ENCODE peak calls at places on chromosomes 13 and 19, in six cellular contexts. One of them, this sample, is unnamed. For H3K4me1 and H3K9me3, the result is how much of the 10 kb centered on the place peaks cover.

GRCh38 chr13:74574964-74575728 is 440.9 kb upstream of the KLF12 start:
- DNase-seq in heart right ventricle: no peak
- DNase-seq in CD8-positive, alpha-beta T cell: no peak
- DNase-seq in CD4-positive, CD25-positive, alpha-beta regulatory T cell: no peak
- DNase-seq in A549: no peak
- DNase-seq in pancreas: no peak
- DNase-seq in this sample: no peak

GRCh38 chr13:109897988-109898623 is 111.7 kb upstream of the IRS2 start:
- DNase-seq in heart right ventricle: no peak
- DNase-seq in CD8-positive, alpha-beta T cell: no peak
- DNase-seq in CD4-positive, CD25-positive, alpha-beta regulatory T cell: no peak
- DNase-seq in A549: no peak
- DNase-seq in pancreas: no peak
- DNase-seq in this sample: no peak

GRCh38 chr13:108463365-108463764 is 166.0 kb upstream of the MYO16 start:
- DNase-seq in heart right ventricle: no peak
- DNase-seq in CD8-positive, alpha-beta T cell: no peak
- DNase-seq in CD4-positive, CD25-positive, alpha-beta regulatory T cell: no peak
- DNase-seq in A549: peak
- DNase-seq in pancreas: no peak
- DNase-seq in this sample: no peak

GRCh38 chr13:33204130-33204927 is 81.2 kb downstream of the STARD13 start:
- DNase-seq in heart right ventricle: peak
- DNase-seq in CD8-positive, alpha-beta T cell: no peak
- DNase-seq in CD4-positive, CD25-positive, alpha-beta regulatory T cell: no peak
- DNase-seq in A549: no peak
- DNase-seq in pancreas: peak
- DNase-seq in this sample: no peak

GRCh38 chr13:33453911-33454310 is 168.4 kb upstream of the STARD13 start:
- DNase-seq in heart right ventricle: no peak
- DNase-seq in CD8-positive, alpha-beta T cell: no peak
- DNase-seq in CD4-positive, CD25-positive, alpha-beta regulatory T cell: no peak
- DNase-seq in A549: peak
- DNase-seq in pancreas: no peak
- DNase-seq in this sample: no peak

GRCh38 chr19:55579766-55580621 is 654 bp downstream of the ZNF579 start:
- DNase-seq in heart right ventricle: peak
- DNase-seq in CD8-positive, alpha-beta T cell: no peak
- DNase-seq in CD4-positive, CD25-positive, alpha-beta regulatory T cell: no peak
- DNase-seq in A549: peak
- DNase-seq in pancreas: no peak
- DNase-seq in this sample: no peak

GRCh38 chr13:26508885-26509284 is 48.6 kb upstream of the WASF3 start:
- DNase-seq in heart right ventricle: peak
- DNase-seq in CD8-positive, alpha-beta T cell: no peak
- DNase-seq in CD4-positive, CD25-positive, alpha-beta regulatory T cell: no peak
- DNase-seq in A549: peak
- DNase-seq in pancreas: no peak
- DNase-seq in this sample: no peak

GRCh38 chr13:45238945-45239795 is 38.3 kb upstream of the KCTD4 start:
- DNase-seq in heart right ventricle: no peak
- DNase-seq in CD8-positive, alpha-beta T cell: no peak
- DNase-seq in CD4-positive, CD25-positive, alpha-beta regulatory T cell: no peak
- DNase-seq in A549: no peak
- DNase-seq in pancreas: no peak
- DNase-seq in this sample: no peak

GRCh38 chr19:33306191-33306590 is 3.9 kb upstream of the CEBPA start:
- DNase-seq in heart right ventricle: no peak
- DNase-seq in CD8-positive, alpha-beta T cell: no peak
- DNase-seq in CD4-positive, CD25-positive, alpha-beta regulatory T cell: no peak
- DNase-seq in A549: no peak
- DNase-seq in pancreas: no peak
- DNase-seq in this sample: no peak

GRCh38 chr13:62919491-62919890 is 1503.8 kb upstream of the PCDH20 start:
- DNase-seq in heart right ventricle: no peak
- DNase-seq in CD8-positive, alpha-beta T cell: no peak
- DNase-seq in CD4-positive, CD25-positive, alpha-beta regulatory T cell: no peak
- DNase-seq in A549: no peak
- DNase-seq in pancreas: no peak
- DNase-seq in this sample: no peak

GRCh38 chr13:67048084-67048792 is 181.9 kb downstream of the PCDH9 start:
- DNase-seq in heart right ventricle: no peak
- DNase-seq in CD8-positive, alpha-beta T cell: no peak
- DNase-seq in CD4-positive, CD25-positive, alpha-beta regulatory T cell: no peak
- DNase-seq in A549: no peak
- DNase-seq in pancreas: peak
- DNase-seq in this sample: no peak

GRCh38 chr13:32669030-32669646 is 82.9 kb downstream of the PDS5B start:
- DNase-seq in heart right ventricle: no peak
- DNase-seq in CD8-positive, alpha-beta T cell: no peak
- DNase-seq in CD4-positive, CD25-positive, alpha-beta regulatory T cell: no peak
- DNase-seq in A549: peak
- DNase-seq in pancreas: no peak
- DNase-seq in this sample: no peak

GRCh38 chr19:5170329-5170745 is 170.3 kb downstream of the PTPRS start:
- DNase-seq in heart right ventricle: no peak
- DNase-seq in CD8-positive, alpha-beta T cell: peak
- DNase-seq in CD4-positive, CD25-positive, alpha-beta regulatory T cell: peak
- DNase-seq in A549: peak
- DNase-seq in pancreas: no peak
- DNase-seq in this sample: no peak

GRCh38 chr13:73985789-73986188 is 148.4 kb downstream of the KLF12 start:
- DNase-seq in heart right ventricle: no peak
- DNase-seq in CD8-positive, alpha-beta T cell: peak
- DNase-seq in CD4-positive, CD25-positive, alpha-beta regulatory T cell: no peak
- DNase-seq in A549: no peak
- DNase-seq in pancreas: no peak
- DNase-seq in this sample: no peak

GRCh38 chr13:38430761-38431160 is 81.1 kb downstream of the UFM1 start:
- DNase-seq in heart right ventricle: no peak
- DNase-seq in CD8-positive, alpha-beta T cell: no peak
- DNase-seq in CD4-positive, CD25-positive, alpha-beta regulatory T cell: no peak
- DNase-seq in A549: no peak
- DNase-seq in pancreas: no peak
- DNase-seq in this sample: no peak

GRCh38 chr13:23969672-23970071 is 72.4 kb upstream of the C1QTNF9B start:
- DNase-seq in heart right ventricle: no peak
- DNase-seq in CD8-positive, alpha-beta T cell: no peak
- DNase-seq in CD4-positive, CD25-positive, alpha-beta regulatory T cell: no peak
- DNase-seq in A549: peak
- DNase-seq in pancreas: no peak
- DNase-seq in this sample: no peak

GRCh38 chr13:96052655-96053002 is 572 bp downstream of the UGGT2 start:
- DNase-seq in heart right ventricle: no peak
- DNase-seq in CD8-positive, alpha-beta T cell: no peak
- DNase-seq in CD4-positive, CD25-positive, alpha-beta regulatory T cell: no peak
- DNase-seq in A549: peak
- DNase-seq in pancreas: no peak
- DNase-seq in this sample: no peak

GRCh38 chr13:32840840-32841713 is 175.1 kb upstream of the KL start:
- DNase-seq in heart right ventricle: peak
- DNase-seq in CD8-positive, alpha-beta T cell: no peak
- DNase-seq in CD4-positive, CD25-positive, alpha-beta regulatory T cell: no peak
- DNase-seq in A549: no peak
- DNase-seq in pancreas: no peak
- DNase-seq in this sample: no peak

GRCh38 chr13:79749985-79750551 is 269.1 kb downstream of the NDFIP2 start:
- DNase-seq in heart right ventricle: peak
- DNase-seq in CD8-positive, alpha-beta T cell: no peak
- DNase-seq in CD4-positive, CD25-positive, alpha-beta regulatory T cell: no peak
- DNase-seq in A549: peak
- DNase-seq in pancreas: peak
- DNase-seq in this sample: peak

GRCh38 chr13:76239031-76239680 is 603.0 kb downstream of the LMO7 start:
- DNase-seq in heart right ventricle: no peak
- DNase-seq in CD8-positive, alpha-beta T cell: no peak
- DNase-seq in CD4-positive, CD25-positive, alpha-beta regulatory T cell: no peak
- DNase-seq in A549: no peak
- DNase-seq in pancreas: no peak
- DNase-seq in this sample: no peak

GRCh38 chr13:66347718-66348117 is 882.4 kb downstream of the PCDH9 start:
- DNase-seq in heart right ventricle: no peak
- DNase-seq in CD8-positive, alpha-beta T cell: no peak
- DNase-seq in CD4-positive, CD25-positive, alpha-beta regulatory T cell: no peak
- DNase-seq in A549: peak
- DNase-seq in pancreas: no peak
- DNase-seq in this sample: no peak

GRCh38 chr19:48635263-48635965 is 1.8 kb downstream of the DBP start:
- DNase-seq in heart right ventricle: peak
- DNase-seq in CD8-positive, alpha-beta T cell: peak
- DNase-seq in CD4-positive, CD25-positive, alpha-beta regulatory T cell: peak
- DNase-seq in A549: peak
- DNase-seq in pancreas: peak
- DNase-seq in this sample: peak

GRCh38 chr19:50510700-50511068 is 307 bp downstream of the JOSD2 start:
- DNase-seq in heart right ventricle: no peak
- DNase-seq in CD8-positive, alpha-beta T cell: no peak
- DNase-seq in CD4-positive, CD25-positive, alpha-beta regulatory T cell: no peak
- DNase-seq in A549: no peak
- DNase-seq in pancreas: no peak
- DNase-seq in this sample: no peak

GRCh38 chr19:45498411-45499195 is at the start of gene PPM1N:
- DNase-seq in heart right ventricle: no peak
- DNase-seq in CD8-positive, alpha-beta T cell: peak
- DNase-seq in CD4-positive, CD25-positive, alpha-beta regulatory T cell: peak
- DNase-seq in A549: no peak
- DNase-seq in pancreas: no peak
- DNase-seq in this sample: no peak

GRCh38 chr19:46202872-46203860 is 26.4 kb upstream of the IGFL1 start:
- DNase-seq in heart right ventricle: no peak
- DNase-seq in CD8-positive, alpha-beta T cell: no peak
- DNase-seq in CD4-positive, CD25-positive, alpha-beta regulatory T cell: no peak
- DNase-seq in A549: peak
- DNase-seq in pancreas: no peak
- DNase-seq in this sample: no peak

DNA sequence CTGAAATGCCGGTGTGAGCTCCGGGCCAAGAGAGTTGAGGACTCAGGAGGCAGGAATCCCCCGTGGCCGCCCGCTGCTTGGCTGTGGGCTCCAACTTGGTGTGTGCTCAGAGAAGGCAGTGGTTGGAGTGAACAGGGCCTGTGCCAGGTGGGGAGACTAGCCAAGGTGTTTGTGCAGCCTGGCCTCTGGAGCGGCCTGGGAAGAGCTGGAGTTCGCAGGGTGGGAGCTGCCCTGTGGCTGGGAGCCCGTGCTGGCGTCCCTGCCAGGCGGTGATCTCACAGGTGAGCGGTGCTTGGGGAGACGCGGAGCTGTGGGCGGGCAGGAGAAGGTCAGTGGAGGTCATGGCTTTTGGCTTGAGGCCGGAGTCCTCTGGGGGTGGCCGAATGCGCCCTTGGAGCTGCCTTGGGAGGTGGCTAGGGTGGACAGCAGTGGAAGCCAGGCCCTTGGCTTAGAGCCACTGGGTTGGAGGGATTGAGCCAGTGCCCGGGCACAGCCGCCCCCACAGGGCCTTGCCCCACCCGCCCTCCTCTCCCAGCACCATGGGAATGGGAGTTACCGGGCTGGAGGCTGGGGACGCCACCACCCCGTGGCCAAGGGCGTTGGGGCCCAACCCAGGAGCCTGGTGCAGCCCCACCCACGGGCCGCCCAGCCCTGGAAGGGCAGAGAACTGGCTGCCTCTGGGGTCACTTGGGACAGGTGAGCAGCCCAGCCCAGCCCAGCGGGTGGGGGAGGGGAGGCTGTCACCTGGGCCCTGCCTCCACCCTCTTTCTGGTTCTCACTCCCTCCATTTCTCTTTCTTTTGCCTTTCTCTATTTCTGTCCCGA is 7.1 kb upstream of the CIRBP start:
- DNase-seq in heart right ventricle: peak
- DNase-seq in CD8-positive, alpha-beta T cell: no peak
- DNase-seq in CD4-positive, CD25-positive, alpha-beta regulatory T cell: peak
- DNase-seq in A549: peak
- DNase-seq in pancreas: peak
- DNase-seq in this sample: peak
- H3K4me1 ChIP-seq in heart right ventricle: half or more
- H3K4me1 ChIP-seq in CD8-positive, alpha-beta T cell: half or more
- H3K4me1 ChIP-seq in CD4-positive, CD25-positive, alpha-beta regulatory T cell: half or more
- H3K4me1 ChIP-seq in A549: half or more
- H3K4me1 ChIP-seq in pancreas: under half
- H3K4me1 ChIP-seq in this sample: half or more

DNA sequence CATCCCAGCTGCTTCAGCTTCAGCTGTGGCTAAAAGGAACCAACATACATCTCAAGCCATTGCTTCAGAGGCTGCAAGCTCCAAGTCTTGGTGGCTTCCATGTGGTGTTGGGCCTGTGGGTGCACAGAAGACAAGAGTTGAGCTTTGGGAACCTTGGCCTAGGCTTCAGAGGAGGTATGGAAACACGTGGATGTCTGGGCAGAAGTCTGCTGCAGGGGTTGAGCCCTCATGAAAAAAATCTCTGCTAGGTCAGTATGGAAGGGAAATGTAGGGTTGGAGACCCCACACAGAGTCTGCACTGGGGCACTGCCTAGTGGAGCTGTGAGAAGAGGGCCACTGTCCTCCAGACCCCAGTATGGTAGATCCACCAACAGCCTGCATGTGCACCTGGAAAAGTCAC is 279.3 kb downstream of the MZT1 start:
- DNase-seq in heart right ventricle: no peak
- DNase-seq in CD8-positive, alpha-beta T cell: no peak
- DNase-seq in CD4-positive, CD25-positive, alpha-beta regulatory T cell: no peak
- DNase-seq in A549: no peak
- DNase-seq in pancreas: no peak
- DNase-seq in this sample: no peak
- H3K9me3 ChIP-seq in heart right ventricle: under half
- H3K9me3 ChIP-seq in CD8-positive, alpha-beta T cell: under half
- H3K9me3 ChIP-seq in CD4-positive, CD25-positive, alpha-beta regulatory T cell: under half
- H3K9me3 ChIP-seq in A549: under half
- H3K9me3 ChIP-seq in pancreas: under half
- H3K9me3 ChIP-seq in this sample: under half

DNA sequence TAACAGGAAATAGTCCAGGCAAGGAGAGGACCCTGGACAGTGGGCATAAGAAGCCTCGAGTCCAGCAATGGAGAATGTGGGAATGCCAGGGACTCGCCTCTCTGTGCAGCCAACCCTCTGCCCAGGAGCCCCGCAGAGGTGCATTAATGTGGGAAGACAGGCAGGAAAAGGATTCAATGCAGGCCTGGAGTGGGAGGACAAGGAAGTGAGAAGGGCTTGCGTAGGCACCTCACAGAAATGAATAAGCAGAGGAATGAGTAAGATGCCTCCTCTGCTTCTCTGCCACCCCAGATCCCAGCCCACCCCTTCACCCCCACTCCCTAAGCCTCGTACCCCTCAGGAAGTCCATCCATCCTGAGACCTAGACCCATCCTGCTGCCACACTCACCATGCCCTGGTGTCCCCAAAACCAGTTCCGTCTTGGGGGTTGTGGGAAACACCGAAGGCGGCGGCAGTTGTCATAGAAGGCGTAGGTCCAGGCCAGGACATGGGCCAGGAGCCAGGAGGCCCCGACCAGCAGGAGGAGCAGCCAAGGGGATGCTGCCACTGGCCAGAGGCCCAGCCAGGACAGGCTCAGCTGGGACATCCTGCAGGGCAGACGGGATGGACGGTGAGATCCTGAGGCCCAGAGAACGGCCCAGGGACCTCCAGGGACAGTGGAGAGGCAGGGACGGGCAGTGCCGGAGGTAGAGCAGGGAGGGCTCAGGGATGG is 692 bp downstream of the CYP4F2 start:
- DNase-seq in heart right ventricle: no peak
- DNase-seq in CD8-positive, alpha-beta T cell: no peak
- DNase-seq in CD4-positive, CD25-positive, alpha-beta regulatory T cell: no peak
- DNase-seq in A549: no peak
- DNase-seq in pancreas: no peak
- DNase-seq in this sample: no peak
- H3K4me1 ChIP-seq in heart right ventricle: under half
- H3K4me1 ChIP-seq in CD8-positive, alpha-beta T cell: under half
- H3K4me1 ChIP-seq in CD4-positive, CD25-positive, alpha-beta regulatory T cell: under half
- H3K4me1 ChIP-seq in A549: under half
- H3K4me1 ChIP-seq in pancreas: under half
- H3K4me1 ChIP-seq in this sample: under half

GRCh38 chr19:51978882-51979281 is 7.8 kb downstream of the ZNF350 start:
- DNase-seq in heart right ventricle: no peak
- DNase-seq in CD8-positive, alpha-beta T cell: no peak
- DNase-seq in CD4-positive, CD25-positive, alpha-beta regulatory T cell: no peak
- DNase-seq in A549: no peak
- DNase-seq in pancreas: no peak
- DNase-seq in this sample: no peak
- H3K9me3 ChIP-seq in heart right ventricle: half or more
- H3K9me3 ChIP-seq in CD8-positive, alpha-beta T cell: under half
- H3K9me3 ChIP-seq in CD4-positive, CD25-positive, alpha-beta regulatory T cell: half or more
- H3K9me3 ChIP-seq in A549: half or more
- H3K9me3 ChIP-seq in pancreas: under half
- H3K9me3 ChIP-seq in this sample: half or more

This sample was measured in upper lobe of left lung.